ENCODE peak calls at places on chromosomes 3 and 15, in six cellular contexts. V is ovary, M is body of pancreas, H is fibroblast of lung, W is brain microvascular endothelial cell, S is neuronal stem cell. Z is an unnamed sample. For H3K36me3, the result is how much of the 10 kb centered on the place peaks cover.

GRCh38 chr3:51390186-51390585 is 899 bp upstream of the RBM15B start:
- DNase-seq in V (no peak), M (no peak), H (no peak), W (no peak), S (no peak), Z (no peak)

GRCh38 chr15:39188930-39189329 is 391.9 kb upstream of the THBS1 start:
- DNase-seq in V (no peak), M (no peak), H (peak), W (peak), S (no peak), Z (no peak)

GRCh38 chr3:194327030-194327413 is 24.1 kb downstream of the CPN2 start:
- DNase-seq in V (no peak), M (no peak), H (no peak), W (no peak), S (no peak), Z (no peak)

GRCh38 chr3:183085634-183086390 is 13.5 kb downstream of the MCCC1 start:
- DNase-seq in V (no peak), M (peak), H (peak), W (peak), S (peak), Z (no peak)

GRCh38 chr3:123071146-123071545 is 4.3 kb downstream of the PDIA5 start:
- DNase-seq in V (no peak), M (no peak), H (peak), W (no peak), S (no peak), Z (no peak)

GRCh38 chr3:109773006-109773405 is 435.7 kb upstream of the DPPA4 start:
- DNase-seq in V (no peak), M (no peak), H (no peak), W (no peak), S (no peak), Z (no peak)

GRCh38 chr15:25186411-25186810 is 231.6 kb downstream of the SNRPN start:
- DNase-seq in V (no peak), M (no peak), H (no peak), W (no peak), S (no peak), Z (peak)

GRCh38 chr3:119628816-119629445 is 31.2 kb downstream of the PLA1A start:
- DNase-seq in V (no peak), M (no peak), H (peak), W (no peak), S (no peak), Z (no peak)

GRCh38 chr15:69562564-69562963 is 109.9 kb downstream of the RPLP1 start:
- DNase-seq in V (no peak), M (peak), H (no peak), W (no peak), S (no peak), Z (no peak)

GRCh38 chr3:99625237-99625622 is 13.2 kb upstream of the COL8A1 start:
- DNase-seq in V (no peak), M (no peak), H (no peak), W (no peak), S (no peak), Z (no peak)

GRCh38 chr3:103295974-103296570 is 861.3 kb downstream of the ZPLD1 start:
- DNase-seq in V (no peak), M (no peak), H (peak), W (peak), S (no peak), Z (no peak)

GRCh38 chr3:72310028-72310987 is 525.4 kb upstream of the PROK2 start:
- DNase-seq in V (no peak), M (no peak), H (peak), W (peak), S (no peak), Z (no peak)

GRCh38 chr3:152299243-152299976 is 30.7 kb downstream of the MBNL1 start:
- DNase-seq in V (peak), M (no peak), H (no peak), W (no peak), S (no peak), Z (no peak)

GRCh38 chr3:127551178-127551577 is 39.4 kb downstream of the TPRA1 start:
- DNase-seq in V (no peak), M (no peak), H (no peak), W (no peak), S (no peak), Z (no peak)

GRCh38 chr3:37241880-37242279 is 67.5 kb upstream of the LRRFIP2 start:
- DNase-seq in V (no peak), M (no peak), H (no peak), W (no peak), S (no peak), Z (no peak)

GRCh38 chr3:130779031-130779430 is 32.4 kb upstream of the PIK3R4 start:
- DNase-seq in V (no peak), M (no peak), H (no peak), W (no peak), S (no peak), Z (no peak)

GRCh38 chr3:37971467-37971866 is 19.1 kb upstream of the VILL start:
- DNase-seq in V (no peak), M (no peak), H (no peak), W (no peak), S (no peak), Z (no peak)

GRCh38 chr15:101250931-101251829 is 668 bp downstream of the CHSY1 start:
- DNase-seq in V (peak), M (peak), H (peak), W (no peak), S (no peak), Z (no peak)

GRCh38 chr15:74387988-74388955 is 20.8 kb upstream of the CYP11A1 start:
- DNase-seq in V (no peak), M (no peak), H (no peak), W (no peak), S (no peak), Z (no peak)

GRCh38 chr3:174858353-174858752 is 781 bp upstream of the NAALADL2 start:
- DNase-seq in V (no peak), M (no peak), H (no peak), W (no peak), S (no peak), Z (no peak)

GRCh38 chr15:88658972-88659931 is 20.4 kb downstream of the ISG20 start:
- DNase-seq in V (no peak), M (no peak), H (peak), W (peak), S (no peak), Z (peak)

GRCh38 chr15:88649286-88649733 is 10.5 kb downstream of the ISG20 start:
- DNase-seq in V (no peak), M (no peak), H (peak), W (peak), S (no peak), Z (no peak)

GRCh38 chr3:71708478-71709098 is 16.6 kb downstream of the EIF4E3 start:
- DNase-seq in V (no peak), M (peak), H (no peak), W (no peak), S (no peak), Z (no peak)

GRCh38 chr15:31459011-31459748 is 132.5 kb downstream of the KLF13 start:
- DNase-seq in V (no peak), M (no peak), H (no peak), W (peak), S (no peak), Z (no peak)

DNA sequence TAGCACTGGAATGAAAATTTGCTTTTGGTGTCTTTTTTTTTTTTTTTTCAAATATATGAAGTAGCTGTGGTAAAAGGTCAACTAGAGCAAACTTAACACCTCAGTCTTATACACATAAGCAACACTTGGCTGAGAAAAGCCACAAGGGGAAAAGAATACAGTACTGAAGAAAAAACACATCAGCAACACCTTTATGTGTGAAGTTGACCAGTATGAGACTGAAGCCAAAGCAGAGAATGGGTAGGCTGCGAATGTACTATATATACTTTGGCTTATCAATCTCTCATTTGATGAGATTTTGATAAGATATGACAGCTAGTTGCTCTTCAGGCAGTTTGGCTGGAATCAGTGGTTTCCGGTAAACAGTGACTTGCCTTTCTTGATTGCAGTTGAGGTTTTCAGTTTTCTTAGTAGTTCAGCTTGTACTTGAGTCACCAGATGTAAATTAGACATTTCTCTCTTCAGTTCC is 22.0 kb upstream of the ZCWPW2 start:
- DNase-seq in V (no peak), M (no peak), H (peak), W (peak), S (no peak), Z (no peak)
- H3K36me3 ChIP-seq in V (under half), M (under half), H (under half), W (under half), S (half or more), Z (under half)

GRCh38 chr3:27429909-27430308 is 54.3 kb downstream of the SLC4A7 start:
- DNase-seq in V (no peak), M (no peak), H (no peak), W (no peak), S (no peak), Z (no peak)
- H3K36me3 ChIP-seq in V (under half), M (under half), H (under half), W (under half), S (half or more), Z (under half)

GRCh38 chr3:143040264-143040879 is 39.0 kb downstream of the U2SURP start:
- DNase-seq in V (no peak), M (no peak), H (peak), W (no peak), S (no peak), Z (no peak)

GRCh38 chr3:143037867-143038266 is 36.5 kb downstream of the U2SURP start:
- DNase-seq in V (no peak), M (no peak), H (no peak), W (no peak), S (no peak), Z (no peak)

GRCh38 chr3:143036557-143036956 is 35.2 kb downstream of the U2SURP start:
- DNase-seq in V (no peak), M (no peak), H (no peak), W (no peak), S (no peak), Z (no peak)

GRCh38 chr3:143035466-143036214 is 34.3 kb downstream of the U2SURP start:
- DNase-seq in V (no peak), M (no peak), H (no peak), W (no peak), S (no peak), Z (no peak)
- H3K36me3 ChIP-seq in V (under half), M (under half), H (under half), W (under half), S (half or more), Z (under half)

DNA sequence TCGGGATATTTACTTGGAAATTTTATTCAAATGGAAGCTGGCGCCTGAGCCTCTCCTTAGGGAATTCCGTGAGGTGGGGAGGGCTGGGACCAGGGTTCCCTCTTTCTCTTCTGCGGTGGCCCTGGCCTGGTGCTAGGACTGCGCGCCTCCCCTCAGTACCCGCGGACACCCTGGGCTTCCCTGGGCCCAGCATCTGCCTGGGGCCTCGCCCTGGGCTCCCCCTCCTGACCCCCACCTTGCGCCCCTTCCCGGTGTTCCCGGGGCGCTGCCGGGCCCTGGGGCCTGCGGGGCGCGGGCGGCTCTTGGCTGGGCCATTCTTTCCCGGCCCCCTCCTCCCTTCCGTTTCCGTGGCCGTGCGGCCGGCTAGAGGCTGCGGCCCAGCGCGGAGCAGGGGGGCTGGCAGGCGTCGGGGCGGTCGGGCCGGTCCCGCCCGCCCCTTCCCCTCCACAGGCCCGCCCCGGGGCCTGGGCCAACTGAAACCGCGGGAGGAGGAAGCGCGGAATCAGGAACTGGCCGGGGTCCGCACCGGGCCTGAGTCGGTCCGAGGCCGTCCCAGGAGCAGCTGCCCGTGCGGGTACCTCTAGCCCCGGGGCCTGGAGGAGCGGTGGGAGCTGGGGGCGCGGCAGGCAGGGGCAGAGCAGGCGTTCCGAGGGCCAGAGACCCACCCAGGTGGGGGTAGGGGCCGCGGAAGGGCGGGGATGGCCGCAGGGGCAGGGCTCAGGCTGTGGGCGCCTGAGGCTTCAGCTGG is at the start of gene FES:
- DNase-seq in V (peak), M (no peak), H (peak), W (no peak), S (peak), Z (peak)
- H3K36me3 ChIP-seq in V (under half), M (under half), H (under half), W (under half), S (under half), Z (under half)

GRCh38 chr15:64122444-64122843 is 26.7 kb downstream of the SNX1 start:
- DNase-seq in V (no peak), M (no peak), H (no peak), W (no peak), S (no peak), Z (no peak)
- H3K36me3 ChIP-seq in V (under half), M (under half), H (under half), W (half or more), S (half or more), Z (under half)